ENCODE peak calls at places on chromosomes 5 and 9, in four cellular contexts. One of them, this sample, is unnamed.

GRCh38 chr5:135502836-135503520 is 32.8 kb downstream of the NEUROG1 start:
- DNase-seq in K562: no peak
- DNase-seq in GM12878: no peak
- DNase-seq in HL-60: no peak
- DNase-seq in this sample: no peak

GRCh38 chr9:70475211-70475610 is 60.8 kb upstream of the KLF9 start:
- DNase-seq in GM12878: no peak
- DNase-seq in HL-60: no peak
- DNase-seq in K562: no peak
- DNase-seq in this sample: no peak

GRCh38 chr9:25716220-25716872 is 38.1 kb upstream of the TUSC1 start:
- DNase-seq in K562: no peak
- DNase-seq in HL-60: no peak
- DNase-seq in GM12878: no peak
- DNase-seq in this sample: no peak

GRCh38 chr5:51411917-51412316 is 28.7 kb downstream of the ISL1 start:
- DNase-seq in HL-60: no peak
- DNase-seq in K562: no peak
- DNase-seq in GM12878: no peak
- DNase-seq in this sample: no peak

GRCh38 chr5:14980698-14981097 is 109.1 kb upstream of the ANKH start:
- DNase-seq in K562: no peak
- DNase-seq in HL-60: no peak
- DNase-seq in GM12878: no peak
- DNase-seq in this sample: no peak

GRCh38 chr5:147093138-147093537 is 141.7 kb upstream of the STK32A start:
- DNase-seq in K562: no peak
- DNase-seq in HL-60: peak; percentile 2
- DNase-seq in GM12878: no peak
- DNase-seq in this sample: no peak

GRCh38 chr9:88530051-88530450 is 4.9 kb upstream of the NXNL2 start:
- DNase-seq in K562: no peak
- DNase-seq in HL-60: no peak
- DNase-seq in GM12878: no peak
- DNase-seq in this sample: no peak

GRCh38 chr5:180078348-180078747 is 6.8 kb upstream of the RNF130 start:
- DNase-seq in HL-60: no peak
- DNase-seq in GM12878: no peak
- DNase-seq in K562: no peak
- DNase-seq in this sample: no peak

GRCh38 chr5:123265551-123265950 is 157.7 kb downstream of the CEP120 start:
- DNase-seq in K562: no peak
- DNase-seq in GM12878: no peak
- DNase-seq in HL-60: no peak
- DNase-seq in this sample: no peak

GRCh38 chr5:74206571-74207550 is 433.7 kb downstream of the ENC1 start:
- DNase-seq in K562: no peak
- DNase-seq in GM12878: no peak
- DNase-seq in HL-60: no peak
- DNase-seq in this sample: no peak

GRCh38 chr9:78296208-78296892 is 575 bp upstream of the PSAT1 start:
- DNase-seq in HL-60: no peak
- DNase-seq in K562: no peak
- DNase-seq in GM12878: no peak
- DNase-seq in this sample: no peak

GRCh38 chr5:50440651-50441478 is at the start of gene EMB:
- DNase-seq in HL-60: peak; percentile 50
- DNase-seq in GM12878: no peak
- DNase-seq in K562: no peak
- DNase-seq in this sample: peak; percentile 37

GRCh38 chr9:97593960-97594359 is 39.2 kb downstream of the TSTD2 start:
- DNase-seq in GM12878: no peak
- DNase-seq in K562: no peak
- DNase-seq in HL-60: no peak
- DNase-seq in this sample: no peak

GRCh38 chr9:97598461-97599288 is 34.5 kb downstream of the TSTD2 start:
- DNase-seq in K562: peak; percentile 56
- DNase-seq in HL-60: peak; percentile 55
- DNase-seq in GM12878: peak; percentile 61
- DNase-seq in this sample: peak; percentile 46

GRCh38 chr9:97596906-97597305 is 36.3 kb downstream of the TSTD2 start:
- DNase-seq in K562: no peak
- DNase-seq in HL-60: no peak
- DNase-seq in GM12878: no peak
- DNase-seq in this sample: no peak

GRCh38 chr9:97591535-97591934 is 41.6 kb downstream of the TSTD2 start:
- DNase-seq in K562: no peak
- DNase-seq in GM12878: no peak
- DNase-seq in HL-60: no peak
- DNase-seq in this sample: no peak

DNA sequence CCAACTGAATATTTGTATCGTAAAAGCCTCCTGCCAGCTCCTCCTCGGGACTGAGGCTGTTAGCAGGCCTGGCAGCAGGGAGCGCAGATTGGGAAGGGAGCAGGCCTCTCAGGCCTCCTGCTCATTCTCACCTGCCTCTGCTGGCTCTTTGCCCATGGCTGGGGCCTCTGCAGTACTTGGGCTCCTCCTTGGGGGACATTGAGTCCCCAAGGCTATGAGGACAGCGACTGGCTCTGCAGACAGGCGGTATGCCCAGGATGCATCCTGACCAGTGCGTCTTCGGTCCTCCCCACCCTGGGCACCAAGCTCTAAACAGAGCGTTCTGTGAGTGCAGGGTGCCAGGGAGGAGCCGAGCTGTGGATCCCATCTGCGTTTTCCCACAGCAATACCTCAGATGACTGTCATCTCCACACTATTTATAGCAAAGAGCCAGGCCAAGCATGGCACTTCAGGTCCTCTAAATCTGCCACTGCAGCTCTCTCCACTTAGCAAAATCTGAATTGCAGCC is 38.7 kb downstream of the TSTD2 start:
- DNase-seq in K562: no peak
- DNase-seq in GM12878: no peak
- DNase-seq in HL-60: no peak
- DNase-seq in this sample: no peak
- TF ChIP-seq SPI1 in K562: no peak
- TF ChIP-seq SPI1 in GM12878: no peak
- TF ChIP-seq SPI1 in HL-60: no peak
- TF ChIP-seq SPI1 in this sample: no peak

GRCh38 chr5:143879646-143880045 is 67.7 kb downstream of the HMHB1 start:
- DNase-seq in K562: no peak
- DNase-seq in HL-60: no peak
- DNase-seq in GM12878: no peak
- DNase-seq in this sample: no peak
- TF ChIP-seq SPI1 in K562: no peak
- TF ChIP-seq SPI1 in HL-60: no peak
- TF ChIP-seq SPI1 in GM12878: no peak
- TF ChIP-seq SPI1 in this sample: no peak

GRCh38 chr5:27377626-27378025 is 339.2 kb upstream of the CDH9 start:
- DNase-seq in K562: no peak
- DNase-seq in GM12878: no peak
- DNase-seq in HL-60: no peak
- DNase-seq in this sample: no peak
- TF ChIP-seq SPI1 in K562: no peak
- TF ChIP-seq SPI1 in GM12878: no peak
- TF ChIP-seq SPI1 in HL-60: no peak
- TF ChIP-seq SPI1 in this sample: no peak

GRCh38 chr5:36150676-36151433 is 832 bp downstream of the LMBRD2 start:
- DNase-seq in HL-60: no peak
- DNase-seq in GM12878: no peak
- DNase-seq in K562: peak; percentile 33
- DNase-seq in this sample: peak; percentile 12

GRCh38 chr5:36153299-36153677 is 1.4 kb downstream of the SKP2 start:
- DNase-seq in HL-60: no peak
- DNase-seq in K562: no peak
- DNase-seq in GM12878: no peak
- DNase-seq in this sample: no peak

GRCh38 chr5:36151434-36152323 is at the start of the genes LMBRD2 and SKP2:
- DNase-seq in HL-60: peak; percentile 90
- DNase-seq in GM12878: peak; percentile 95
- DNase-seq in K562: peak; percentile 94
- DNase-seq in this sample: peak; percentile 87

GRCh38 chr5:36153727-36154126 is 1.8 kb downstream of the SKP2 start:
- DNase-seq in K562: no peak
- DNase-seq in GM12878: no peak
- DNase-seq in HL-60: no peak
- DNase-seq in this sample: no peak

GRCh38 chr5:36152324-36153298 is 700 bp downstream of the SKP2 start:
- DNase-seq in GM12878: no peak
- DNase-seq in K562: peak; percentile 33
- DNase-seq in HL-60: no peak
- DNase-seq in this sample: no peak
- TF ChIP-seq SPI1 in GM12878: no peak
- TF ChIP-seq SPI1 in K562: no peak
- TF ChIP-seq SPI1 in HL-60: no peak
- TF ChIP-seq SPI1 in this sample: no peak

DNA sequence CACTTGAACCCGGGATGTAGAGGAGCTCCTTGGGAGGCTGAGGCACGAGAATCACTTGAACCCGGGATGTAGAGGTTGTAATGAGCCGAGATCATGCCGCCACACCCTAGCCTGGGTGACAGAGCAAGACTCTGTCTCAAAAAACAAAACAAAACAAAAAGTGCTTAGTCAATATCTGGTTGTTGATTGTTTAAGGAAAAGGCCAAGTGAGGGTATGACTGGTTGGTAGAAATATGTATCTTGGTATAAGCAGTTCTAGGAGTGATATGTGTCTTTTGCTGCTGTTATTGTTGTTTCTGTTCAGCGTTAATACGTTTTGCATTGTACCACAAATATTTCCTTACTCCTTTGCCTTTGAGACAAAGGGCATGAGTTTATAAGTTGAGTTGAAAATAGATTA is 210.7 kb upstream of the DMRT1 start:
- DNase-seq in K562: no peak
- DNase-seq in HL-60: no peak
- DNase-seq in GM12878: no peak
- DNase-seq in this sample: no peak
- TF ChIP-seq SPI1 in K562: no peak
- TF ChIP-seq SPI1 in HL-60: no peak
- TF ChIP-seq SPI1 in GM12878: no peak
- TF ChIP-seq SPI1 in this sample: no peak

This sample was measured in GM12891.